ENCODE peak calls at places on chromosomes 11 and 22, in four cellular contexts. S is nephron progenitor cell, F is osteoblast, A is colonic mucosa. G is an unnamed sample.

GRCh38 chr11:57182896-57183295 is 1.1 kb downstream of the LRRC55 start:
- DNase-seq in F (no peak), A (no peak), S (no peak), G (no peak)

GRCh38 chr11:2331404-2331803 is 29.6 kb downstream of the TSPAN32 start:
- DNase-seq in A (no peak), F (no peak), S (no peak), G (no peak)

GRCh38 chr11:108160970-108161566 is 39.7 kb downstream of the ACAT1 start:
- DNase-seq in F (no peak), A (no peak), S (no peak), G (no peak)

GRCh38 chr11:67640021-67640757 is 626 bp upstream of the TBX10 start:
- DNase-seq in F (peak), S (peak), A (peak), G (peak)

GRCh38 chr11:70517996-70518907 is 119.9 kb downstream of the CTTN start:
- DNase-seq in F (peak), A (no peak), S (no peak), G (no peak)

GRCh38 chr11:130740819-130741218 is 175.5 kb downstream of the SNX19 start:
- DNase-seq in A (no peak), S (no peak), F (no peak), G (no peak)

GRCh38 chr22:27866136-27867091 is 52.6 kb downstream of the PITPNB start:
- DNase-seq in A (no peak), S (no peak), F (no peak), G (no peak)

GRCh38 chr11:65278351-65278750 is 16.6 kb downstream of the POLA2 start:
- DNase-seq in S (no peak), F (no peak), A (no peak), G (no peak)

GRCh38 chr11:14499178-14499559 is 442 bp downstream of the COPB1 start:
- DNase-seq in F (no peak), S (peak), A (peak), G (peak)

GRCh38 chr11:128889657-128890213 is 1.4 kb upstream of the KCNJ5 start:
- DNase-seq in A (no peak), F (no peak), S (no peak), G (peak)

GRCh38 chr22:28408702-28409101 is 270.9 kb downstream of the TTC28 start:
- DNase-seq in A (no peak), F (no peak), S (no peak), G (no peak)

GRCh38 chr11:76077575-76078150 is 128.6 kb downstream of the WNT11 start:
- DNase-seq in S (no peak), F (peak), A (no peak), G (no peak)

GRCh38 chr22:20783300-20783673 is 9.4 kb downstream of the SERPIND1 start:
- DNase-seq in F (no peak), S (no peak), A (no peak), G (no peak)

GRCh38 chr22:43945632-43946390 is 9.4 kb upstream of the SAMM50 start:
- DNase-seq in A (peak), S (peak), F (peak), G (peak)

GRCh38 chr11:48055292-48056132 is 75.2 kb downstream of the PTPRJ start:
- DNase-seq in F (no peak), S (peak), A (peak), G (no peak)

GRCh38 chr11:93783362-93783761 is 720 bp upstream of the MED17 start:
- DNase-seq in S (no peak), F (no peak), A (no peak), G (no peak)

GRCh38 chr22:19632671-19633148 is 81.6 kb upstream of the SEPTIN5 start:
- DNase-seq in F (no peak), S (no peak), A (no peak), G (no peak)

GRCh38 chr11:77580712-77581337 is 8.9 kb upstream of the AQP11 start:
- DNase-seq in S (peak), F (no peak), A (no peak), G (no peak)

GRCh38 chr11:115645631-115646271 is 141.5 kb upstream of the CADM1 start:
- DNase-seq in F (peak), S (peak), A (no peak), G (peak)

GRCh38 chr11:61052182-61052972 is 49.9 kb upstream of the CD5 start:
- DNase-seq in F (no peak), A (no peak), S (no peak), G (no peak)

GRCh38 chr11:126115820-126116319 is 53.2 kb upstream of the CDON start:
- DNase-seq in S (peak), A (peak), F (peak), G (no peak)

GRCh38 chr11:64400096-64400495 is 41.1 kb downstream of the RPS6KA4 start:
- DNase-seq in S (no peak), A (no peak), F (no peak), G (no peak)

GRCh38 chr11:17366491-17366890 is 14.9 kb downstream of the NCR3LG1 start:
- DNase-seq in S (no peak), F (no peak), A (no peak), G (no peak)

GRCh38 chr11:27621440-27622161 is 78.7 kb downstream of the BDNF start:
- DNase-seq in A (no peak), F (peak), S (no peak), G (no peak)

GRCh38 chr22:20157416-20158183 is 6.7 kb upstream of the CCDC188 start:
- DNase-seq in S (no peak), F (no peak), A (no peak), G (no peak)

GRCh38 chr11:2587132-2587930 is 112.5 kb downstream of the KCNQ1OT1 start:
- DNase-seq in S (no peak), F (peak), A (no peak), G (no peak)

GRCh38 chr22:43289976-43290663 is 53.1 kb downstream of the SCUBE1 start:
- DNase-seq in F (no peak), A (no peak), S (no peak), G (no peak)

GRCh38 chr11:35893796-35894475 is 49.9 kb upstream of the LDLRAD3 start:
- DNase-seq in F (no peak), S (no peak), A (peak), G (no peak)

GRCh38 chr11:6611092-6612007 is 666 bp downstream of the TAF10 start:
- DNase-seq in F (no peak), A (peak), S (no peak), G (no peak)

GRCh38 chr11:117282956-117283355 is 8.2 kb upstream of the BACE1-AS start:
- DNase-seq in F (no peak), S (no peak), A (no peak), G (no peak)

GRCh38 chr11:129282634-129283033 is 90.5 kb upstream of the ARHGAP32 start:
- DNase-seq in A (peak), S (no peak), F (no peak), G (no peak)

GRCh38 chr11:47768090-47768620 is 1.0 kb upstream of the FNBP4 start:
- DNase-seq in S (peak), F (peak), A (peak), G (peak)

GRCh38 chr11:46348986-46349401 is 1.7 kb downstream of the DGKZ start:
- DNase-seq in S (no peak), A (no peak), F (peak), G (no peak)

GRCh38 chr22:19663821-19664325 is 50.4 kb upstream of the SEPTIN5 start:
- DNase-seq in F (peak), A (no peak), S (peak), G (peak)

GRCh38 chr11:35717043-35717442 is 54.5 kb downstream of the TRIM44 start:
- DNase-seq in S (no peak), A (no peak), F (no peak), G (peak)

GRCh38 chr22:41500303-41500702 is 31.4 kb downstream of the ACO2 start:
- DNase-seq in A (no peak), S (no peak), F (no peak), G (no peak)
- TF ChIP-seq CTCF in A (no peak), S (no peak), F (no peak), G (no peak)

DNA sequence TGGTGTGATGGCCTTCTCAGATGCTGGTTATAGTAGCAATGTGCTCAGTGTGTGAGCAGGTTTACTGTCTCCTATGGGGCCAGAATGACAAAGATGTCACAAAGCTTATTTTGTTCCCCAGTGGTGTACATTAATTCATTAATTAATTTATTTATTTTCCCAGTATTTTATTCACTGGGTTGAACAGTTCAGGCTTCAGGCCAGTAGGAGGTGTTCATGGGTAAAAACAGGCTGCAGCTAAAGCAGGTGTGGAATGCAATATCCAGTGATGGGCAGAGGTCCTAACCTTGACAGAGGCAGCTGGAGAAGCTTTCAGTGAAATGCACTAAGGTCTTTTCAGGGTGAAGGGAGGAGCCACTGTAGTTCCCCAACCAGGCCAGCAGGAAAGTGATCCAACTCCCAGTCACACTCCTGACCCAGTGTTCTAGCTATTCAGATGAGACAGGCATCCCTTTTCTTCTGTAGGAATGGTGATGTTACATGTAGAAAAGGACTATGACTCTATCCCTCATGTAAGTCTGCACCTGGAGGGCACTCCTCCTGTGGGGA is 7.8 kb upstream of the FANCF start:
- DNase-seq in S (no peak), F (no peak), A (no peak), G (no peak)
- TF ChIP-seq CTCF in S (peak), F (no peak), A (no peak), G (peak)

GRCh38 chr11:119983240-119983732 is 154.6 kb downstream of the TRIM29 start:
- DNase-seq in F (peak), A (no peak), S (no peak), G (no peak)
- TF ChIP-seq CTCF in F (no peak), A (no peak), S (no peak), G (no peak)

GRCh38 chr11:43735931-43736330 is 55.4 kb downstream of the HSD17B12 start:
- DNase-seq in A (no peak), S (no peak), F (peak), G (no peak)
- TF ChIP-seq CTCF in A (no peak), S (no peak), F (peak), G (no peak)

GRCh38 chr22:23533328-23533762 is 46.7 kb downstream of the IGLL1 start:
- DNase-seq in F (peak), S (peak), A (no peak), G (peak)
- TF ChIP-seq CTCF in F (peak), S (peak), A (no peak), G (peak)

DNA sequence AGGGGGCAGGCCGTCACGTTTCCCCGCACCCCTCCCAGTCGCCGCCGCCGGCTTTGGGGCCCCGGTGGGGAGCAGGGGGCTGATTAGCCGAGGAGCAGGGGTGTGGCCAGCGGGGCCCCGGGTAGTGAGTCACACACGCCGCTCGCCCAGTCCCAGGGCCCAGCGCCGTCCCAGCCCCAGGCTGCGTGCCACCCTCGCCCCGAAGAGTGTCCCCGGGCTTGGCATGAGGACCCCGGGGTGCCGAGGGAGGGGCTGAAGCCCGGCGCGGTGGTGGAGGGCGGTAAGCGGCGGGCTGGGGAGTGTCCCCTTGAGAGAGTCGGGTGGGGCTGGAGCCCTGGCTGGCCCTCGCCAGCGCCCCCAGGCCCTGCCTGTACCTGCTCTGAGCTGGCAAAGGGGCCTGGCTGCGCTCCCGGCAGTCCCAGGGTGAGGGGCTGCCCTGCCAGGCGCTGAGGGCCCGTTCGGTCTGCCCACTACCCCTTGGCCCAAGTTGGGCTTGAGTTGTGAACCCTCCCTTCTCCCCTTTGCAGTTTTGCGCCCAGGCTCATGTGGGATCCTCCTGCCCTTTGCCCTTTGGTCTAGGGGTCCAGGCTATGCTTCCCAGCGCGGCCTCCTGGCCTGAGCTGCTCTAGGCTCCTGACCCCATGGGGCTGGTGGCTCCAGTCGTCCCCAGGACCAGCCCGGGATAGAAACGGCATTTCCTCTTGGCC is 34.6 kb downstream of the PRDM11 start:
- DNase-seq in A (peak), F (peak), S (peak), G (peak)
- TF ChIP-seq CTCF in A (no peak), F (no peak), S (no peak), G (no peak)

DNA sequence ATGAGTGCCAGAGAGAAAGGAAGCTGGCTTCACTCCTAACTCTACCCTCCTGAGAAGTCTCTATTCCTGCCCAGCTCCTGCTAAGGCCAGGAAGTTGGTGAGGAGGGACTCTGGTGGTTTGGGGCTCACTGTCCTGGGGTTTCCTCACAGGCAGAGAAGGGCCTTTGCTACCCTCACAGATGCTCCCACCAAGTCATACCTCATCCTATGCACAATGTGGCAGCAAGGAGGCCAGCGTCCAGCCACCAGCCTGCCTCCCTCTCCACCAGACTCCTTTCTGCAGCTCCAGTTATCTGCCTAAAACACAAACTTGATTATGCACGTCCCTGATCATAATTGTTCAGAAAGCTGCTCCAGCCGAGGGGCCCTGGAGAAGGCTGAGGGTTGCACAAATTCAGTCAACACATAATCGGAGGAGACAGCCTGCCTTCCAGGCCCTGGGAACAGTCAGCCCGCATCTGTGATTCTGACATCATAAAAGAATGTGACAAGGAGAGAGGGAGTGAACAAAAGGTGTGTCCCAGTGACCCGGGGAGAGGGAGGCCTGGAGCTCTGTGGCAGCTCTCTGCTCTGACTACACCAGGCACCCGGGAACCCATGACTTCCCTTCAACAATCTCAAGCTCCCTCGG is 28.8 kb downstream of the DKK3 start:
- DNase-seq in S (no peak), A (no peak), F (no peak), G (no peak)
- TF ChIP-seq CTCF in S (no peak), A (no peak), F (no peak), G (no peak)

G was measured in glutamatergic neuron.